ENCODE peak calls at places on chromosome 4, in five cellular contexts. M is mesothelial cell of epicardium, S is HEK293T, T is neural crest cell, A is body of pancreas. K is an unnamed sample.

GRCh38 chr4:52883707-52884669 is 21.9 kb downstream of the RASL11B start:
- DNase-seq in M (no peak), S (no peak), T (no peak), A (no peak), K (no peak)

GRCh38 chr4:139530833-139531427 is 25.1 kb downstream of the SETD7 start:
- DNase-seq in M (no peak), S (peak; percentile 79), T (peak; percentile 77), A (peak; percentile 72), K (peak; percentile 74)

GRCh38 chr4:5954056-5954760 is 61.3 kb upstream of the CRMP1 start:
- DNase-seq in M (no peak), S (no peak), T (no peak), A (no peak), K (no peak)

GRCh38 chr4:148443550-148444295 is 1.5 kb upstream of the NR3C2 start:
- DNase-seq in M (no peak), S (peak; percentile 9), T (peak; percentile 4), A (peak; percentile 52), K (no peak)

GRCh38 chr4:79964020-79964714 is 108.9 kb downstream of the ANTXR2 start:
- DNase-seq in M (no peak), S (no peak), T (no peak), A (no peak), K (no peak)

GRCh38 chr4:109032676-109033075 is 269.8 kb downstream of the COL25A1 start:
- DNase-seq in M (no peak), S (no peak), T (no peak), A (no peak), K (no peak)

GRCh38 chr4:141132689-141133145 is 552 bp downstream of the RNF150 start:
- DNase-seq in M (no peak), S (peak; percentile 50), T (peak; percentile 46), A (peak; percentile 15), K (peak; percentile 31)

GRCh38 chr4:48017108-48017527 is 546 bp downstream of the NIPAL1 start:
- DNase-seq in M (peak; percentile 58), S (peak; percentile 42), T (peak; percentile 18), A (peak; percentile 41), K (no peak)